ENCODE peak calls at places on chromosome 4, in four cellular contexts. One of them, this sample, is unnamed. For H3K4me1 and H3K36me3, the result is how much of the 10 kb centered on the place peaks cover.

GRCh38 chr4:120692964-120693363 is 229.6 kb downstream of the PRDM5 start:
- DNase-seq in tibial artery: no peak
- DNase-seq in uterus: no peak
- DNase-seq in endothelial cell of umbilical vein: peak
- DNase-seq in this sample: peak

GRCh38 chr4:78659264-78659663 is 107.7 kb downstream of the ANXA3 start:
- DNase-seq in uterus: no peak
- DNase-seq in tibial artery: no peak
- DNase-seq in endothelial cell of umbilical vein: peak
- DNase-seq in this sample: no peak

GRCh38 chr4:118270492-118270891 is 82.3 kb downstream of the PRSS12 start:
- DNase-seq in endothelial cell of umbilical vein: peak
- DNase-seq in tibial artery: no peak
- DNase-seq in uterus: no peak
- DNase-seq in this sample: no peak

GRCh38 chr4:91936301-91936700 is 367.5 kb upstream of the GRID2 start:
- DNase-seq in uterus: no peak
- DNase-seq in endothelial cell of umbilical vein: no peak
- DNase-seq in tibial artery: no peak
- DNase-seq in this sample: no peak

GRCh38 chr4:23920716-23921446 is 31.0 kb upstream of the PPARGC1A start:
- DNase-seq in uterus: no peak
- DNase-seq in endothelial cell of umbilical vein: no peak
- DNase-seq in tibial artery: no peak
- DNase-seq in this sample: no peak

GRCh38 chr4:139728840-139729239 is 63.2 kb downstream of the MGST2 start:
- DNase-seq in tibial artery: no peak
- DNase-seq in uterus: no peak
- DNase-seq in endothelial cell of umbilical vein: no peak
- DNase-seq in this sample: no peak

GRCh38 chr4:86927843-86928395 is 6.9 kb upstream of the AFF1 start:
- DNase-seq in uterus: peak
- DNase-seq in endothelial cell of umbilical vein: peak
- DNase-seq in tibial artery: no peak
- DNase-seq in this sample: peak

GRCh38 chr4:4677825-4678522 is 136.1 kb upstream of the STX18 start:
- DNase-seq in uterus: peak
- DNase-seq in tibial artery: no peak
- DNase-seq in endothelial cell of umbilical vein: peak
- DNase-seq in this sample: no peak

GRCh38 chr4:173443121-173443520 is 44.2 kb upstream of the SCRG1 start:
- DNase-seq in endothelial cell of umbilical vein: peak
- DNase-seq in tibial artery: no peak
- DNase-seq in uterus: no peak
- DNase-seq in this sample: no peak

GRCh38 chr4:57764840-57765239 is 654.7 kb upstream of the IGFBP7 start:
- DNase-seq in tibial artery: no peak
- DNase-seq in uterus: no peak
- DNase-seq in endothelial cell of umbilical vein: no peak
- DNase-seq in this sample: no peak

GRCh38 chr4:150283689-150284088 is 205.4 kb downstream of the DCLK2 start:
- DNase-seq in endothelial cell of umbilical vein: no peak
- DNase-seq in uterus: no peak
- DNase-seq in tibial artery: no peak
- DNase-seq in this sample: no peak

DNA sequence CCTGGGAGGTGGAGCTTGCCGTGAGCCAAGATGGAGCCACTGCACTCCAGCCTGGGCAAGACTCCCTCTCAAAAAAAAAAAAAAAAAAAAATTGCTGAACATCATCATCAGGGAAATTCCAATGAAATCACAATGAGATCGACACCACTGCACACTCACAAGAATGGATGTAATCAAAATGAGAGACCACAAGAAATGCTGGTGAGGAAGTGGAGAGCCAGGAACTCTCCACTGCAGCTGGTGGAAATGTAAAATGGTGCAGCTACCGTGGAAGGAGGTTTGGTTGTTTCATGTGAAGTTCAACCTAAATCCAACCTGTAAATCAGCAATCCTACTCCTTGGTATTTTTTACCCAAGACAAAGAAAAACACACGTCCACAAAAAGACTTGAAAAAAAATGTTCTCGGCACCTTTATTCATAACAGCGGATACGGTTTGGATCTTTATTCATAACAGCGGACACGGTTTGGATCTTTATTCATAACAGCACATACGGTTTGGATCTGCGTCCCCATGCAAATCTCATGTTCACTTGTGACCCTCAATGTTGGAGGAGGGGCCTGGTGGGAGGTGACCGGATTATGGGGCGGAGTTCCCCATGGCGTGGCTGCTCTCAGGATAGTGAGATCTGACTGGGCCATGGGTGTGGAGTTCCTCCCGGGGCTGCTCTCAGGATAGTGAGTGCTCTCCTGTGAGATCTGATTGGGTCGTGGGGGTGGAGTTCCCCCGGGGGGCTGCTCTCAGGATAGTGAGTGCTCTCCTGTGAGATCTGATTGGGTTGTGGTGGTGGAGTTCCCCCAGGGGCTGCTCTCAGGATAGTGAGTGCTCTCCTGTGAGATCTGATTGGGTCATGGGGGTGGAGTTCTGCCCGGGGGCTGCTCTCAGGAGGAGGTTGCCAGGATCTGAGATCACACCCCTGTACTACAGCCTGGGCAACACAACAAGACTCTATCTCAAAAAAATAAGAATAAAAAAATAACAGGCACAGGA is 7.7 kb downstream of the GAK start:
- DNase-seq in uterus: no peak
- DNase-seq in tibial artery: peak
- DNase-seq in endothelial cell of umbilical vein: peak
- DNase-seq in this sample: no peak
- H3K27ac ChIP-seq in uterus: no peak
- H3K27ac ChIP-seq in tibial artery: no peak
- H3K27ac ChIP-seq in endothelial cell of umbilical vein: peak
- H3K27ac ChIP-seq in this sample: no peak

GRCh38 chr4:7858498-7858897 is 81.2 kb downstream of the AFAP1 start:
- DNase-seq in uterus: no peak
- DNase-seq in endothelial cell of umbilical vein: no peak
- DNase-seq in tibial artery: no peak
- DNase-seq in this sample: no peak
- H3K4me1 ChIP-seq in uterus: under half
- H3K4me1 ChIP-seq in endothelial cell of umbilical vein: half or more
- H3K4me1 ChIP-seq in tibial artery: under half
- H3K4me1 ChIP-seq in this sample: half or more

GRCh38 chr4:127799711-127800110 is 17.6 kb downstream of the HSPA4L start:
- DNase-seq in tibial artery: no peak
- DNase-seq in uterus: no peak
- DNase-seq in endothelial cell of umbilical vein: no peak
- DNase-seq in this sample: no peak
- H3K36me3 ChIP-seq in tibial artery: under half
- H3K36me3 ChIP-seq in uterus: under half
- H3K36me3 ChIP-seq in endothelial cell of umbilical vein: under half
- H3K36me3 ChIP-seq in this sample: under half

GRCh38 chr4:106738121-106738520 is 298.0 kb downstream of the DKK2 start:
- DNase-seq in uterus: no peak
- DNase-seq in tibial artery: no peak
- DNase-seq in endothelial cell of umbilical vein: no peak
- DNase-seq in this sample: no peak
- H3K27ac ChIP-seq in uterus: no peak
- H3K27ac ChIP-seq in tibial artery: no peak
- H3K27ac ChIP-seq in endothelial cell of umbilical vein: no peak
- H3K27ac ChIP-seq in this sample: no peak

This sample was measured in SJSA1.